ENCODE peak calls at places on chromosomes 2 and 18, in five cellular contexts. One of them, this sample, is unnamed. For H3K27me3, the result is how much of the 10 kb centered on the place peaks cover.

GRCh38 chr2:86520153-86520552 is 43.1 kb downstream of the CHMP3 start:
- DNase-seq in astrocyte: no peak
- DNase-seq in right lobe of liver: no peak
- DNase-seq in naive thymus-derived CD4-positive, alpha-beta T cell: no peak
- DNase-seq in IMR-90: no peak
- DNase-seq in this sample: no peak

GRCh38 chr2:37215255-37215654 is 16.1 kb downstream of the CEBPZ start:
- DNase-seq in right lobe of liver: no peak
- DNase-seq in naive thymus-derived CD4-positive, alpha-beta T cell: no peak
- DNase-seq in astrocyte: no peak
- DNase-seq in IMR-90: no peak
- DNase-seq in this sample: no peak

GRCh38 chr2:62000538-62000937 is 95.1 kb downstream of the COMMD1 start:
- DNase-seq in right lobe of liver: no peak
- DNase-seq in astrocyte: no peak
- DNase-seq in IMR-90: no peak
- DNase-seq in naive thymus-derived CD4-positive, alpha-beta T cell: no peak
- DNase-seq in this sample: no peak

GRCh38 chr2:25339121-25339738 is 2.5 kb downstream of the DNMT3A start:
- DNase-seq in naive thymus-derived CD4-positive, alpha-beta T cell: no peak
- DNase-seq in astrocyte: no peak
- DNase-seq in IMR-90: no peak
- DNase-seq in right lobe of liver: no peak
- DNase-seq in this sample: no peak

GRCh38 chr2:44168684-44169154 is at the start of gene PPM1B:
- DNase-seq in naive thymus-derived CD4-positive, alpha-beta T cell: peak
- DNase-seq in right lobe of liver: peak
- DNase-seq in IMR-90: no peak
- DNase-seq in astrocyte: no peak
- DNase-seq in this sample: no peak

GRCh38 chr18:42087876-42088275 is 132.8 kb downstream of the PIK3C3 start:
- DNase-seq in IMR-90: no peak
- DNase-seq in astrocyte: no peak
- DNase-seq in naive thymus-derived CD4-positive, alpha-beta T cell: no peak
- DNase-seq in right lobe of liver: no peak
- DNase-seq in this sample: no peak

GRCh38 chr2:197838036-197838435 is 33.6 kb downstream of the PLCL1 start:
- DNase-seq in IMR-90: peak
- DNase-seq in naive thymus-derived CD4-positive, alpha-beta T cell: peak
- DNase-seq in astrocyte: peak
- DNase-seq in right lobe of liver: no peak
- DNase-seq in this sample: no peak

GRCh38 chr2:2698182-2699116 is 367.4 kb upstream of the MYT1L start:
- DNase-seq in astrocyte: no peak
- DNase-seq in naive thymus-derived CD4-positive, alpha-beta T cell: peak
- DNase-seq in right lobe of liver: no peak
- DNase-seq in IMR-90: no peak
- DNase-seq in this sample: no peak

GRCh38 chr2:128724547-128724946 is 405.9 kb upstream of the HS6ST1 start:
- DNase-seq in astrocyte: no peak
- DNase-seq in naive thymus-derived CD4-positive, alpha-beta T cell: no peak
- DNase-seq in IMR-90: no peak
- DNase-seq in right lobe of liver: no peak
- DNase-seq in this sample: no peak

GRCh38 chr18:79781331-79781941 is 16.3 kb upstream of the KCNG2 start:
- DNase-seq in astrocyte: no peak
- DNase-seq in IMR-90: no peak
- DNase-seq in right lobe of liver: no peak
- DNase-seq in naive thymus-derived CD4-positive, alpha-beta T cell: no peak
- DNase-seq in this sample: peak

GRCh38 chr2:232518844-232519243 is 1.3 kb upstream of the PRSS56 start:
- DNase-seq in naive thymus-derived CD4-positive, alpha-beta T cell: no peak
- DNase-seq in right lobe of liver: no peak
- DNase-seq in IMR-90: no peak
- DNase-seq in astrocyte: no peak
- DNase-seq in this sample: no peak

GRCh38 chr2:232513389-232513788 is 6.8 kb upstream of the PRSS56 start:
- DNase-seq in IMR-90: no peak
- DNase-seq in right lobe of liver: no peak
- DNase-seq in naive thymus-derived CD4-positive, alpha-beta T cell: no peak
- DNase-seq in astrocyte: no peak
- DNase-seq in this sample: no peak

GRCh38 chr2:232512557-232512956 is 7.6 kb upstream of the PRSS56 start:
- DNase-seq in naive thymus-derived CD4-positive, alpha-beta T cell: no peak
- DNase-seq in IMR-90: no peak
- DNase-seq in right lobe of liver: no peak
- DNase-seq in astrocyte: no peak
- DNase-seq in this sample: no peak

GRCh38 chr2:232516556-232516955 is 3.6 kb upstream of the PRSS56 start:
- DNase-seq in right lobe of liver: no peak
- DNase-seq in astrocyte: no peak
- DNase-seq in IMR-90: no peak
- DNase-seq in naive thymus-derived CD4-positive, alpha-beta T cell: no peak
- DNase-seq in this sample: no peak

GRCh38 chr2:232515599-232515998 is 4.6 kb upstream of the PRSS56 start:
- DNase-seq in astrocyte: no peak
- DNase-seq in IMR-90: no peak
- DNase-seq in right lobe of liver: no peak
- DNase-seq in naive thymus-derived CD4-positive, alpha-beta T cell: no peak
- DNase-seq in this sample: no peak
- H3K27me3 ChIP-seq in astrocyte: under half
- H3K27me3 ChIP-seq in IMR-90: half or more
- H3K27me3 ChIP-seq in right lobe of liver: under half
- H3K27me3 ChIP-seq in naive thymus-derived CD4-positive, alpha-beta T cell: under half
- H3K27me3 ChIP-seq in this sample: under half

DNA sequence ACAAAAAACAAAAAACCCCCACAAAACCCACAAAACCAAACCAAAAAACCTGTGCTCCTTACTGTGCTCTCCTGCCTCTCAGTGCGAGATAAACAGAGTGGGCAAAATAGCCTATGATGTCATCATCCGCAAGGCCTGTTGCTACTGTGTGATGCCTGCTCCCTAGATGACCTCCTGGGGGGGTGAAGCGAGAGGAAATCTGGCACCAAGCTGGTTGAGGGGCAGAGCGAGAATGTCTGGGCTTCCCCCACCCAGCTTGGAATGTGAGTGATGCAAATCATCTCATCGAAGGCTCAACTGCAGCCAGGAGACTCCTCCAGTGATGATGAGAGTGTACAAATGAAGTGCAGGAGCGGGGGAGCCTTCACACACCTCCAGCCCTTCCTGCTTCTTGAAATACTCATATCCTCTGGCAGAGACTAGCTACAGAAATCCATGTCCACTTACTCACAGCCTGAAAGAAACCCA is 57.7 kb upstream of the MAP4K3 start:
- DNase-seq in astrocyte: peak
- DNase-seq in naive thymus-derived CD4-positive, alpha-beta T cell: no peak
- DNase-seq in right lobe of liver: no peak
- DNase-seq in IMR-90: peak
- DNase-seq in this sample: no peak
- H3K27me3 ChIP-seq in astrocyte: under half
- H3K27me3 ChIP-seq in naive thymus-derived CD4-positive, alpha-beta T cell: under half
- H3K27me3 ChIP-seq in right lobe of liver: under half
- H3K27me3 ChIP-seq in IMR-90: under half
- H3K27me3 ChIP-seq in this sample: under half

DNA sequence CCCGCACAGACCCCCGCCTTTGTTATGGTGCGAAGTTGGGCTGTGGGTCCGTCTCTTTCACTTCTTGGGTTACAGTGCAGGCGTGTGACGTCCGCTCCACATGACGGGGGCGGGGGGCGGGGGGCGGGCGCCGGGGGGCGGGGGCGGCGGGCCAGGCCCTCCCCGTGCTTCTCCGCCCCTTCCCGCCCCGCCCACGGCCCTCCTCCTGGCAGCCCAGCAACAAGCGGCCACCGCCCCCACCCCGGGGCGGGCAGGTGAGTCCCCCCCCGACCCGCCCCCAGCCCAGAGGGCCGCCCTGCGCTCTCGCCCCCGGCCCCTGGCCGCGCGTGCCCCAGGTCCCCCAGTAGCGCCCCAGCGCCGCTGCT is 3.6 kb downstream of the ZNF516 start:
- DNase-seq in astrocyte: peak
- DNase-seq in IMR-90: peak
- DNase-seq in right lobe of liver: peak
- DNase-seq in naive thymus-derived CD4-positive, alpha-beta T cell: peak
- DNase-seq in this sample: peak
- H3K27me3 ChIP-seq in astrocyte: under half
- H3K27me3 ChIP-seq in IMR-90: under half
- H3K27me3 ChIP-seq in right lobe of liver: under half
- H3K27me3 ChIP-seq in naive thymus-derived CD4-positive, alpha-beta T cell: under half
- H3K27me3 ChIP-seq in this sample: under half

GRCh38 chr2:174326880-174327558 is 7.7 kb upstream of the SP9 start:
- DNase-seq in IMR-90: no peak
- DNase-seq in right lobe of liver: no peak
- DNase-seq in naive thymus-derived CD4-positive, alpha-beta T cell: no peak
- DNase-seq in astrocyte: no peak
- DNase-seq in this sample: no peak
- H3K27me3 ChIP-seq in IMR-90: half or more
- H3K27me3 ChIP-seq in right lobe of liver: under half
- H3K27me3 ChIP-seq in naive thymus-derived CD4-positive, alpha-beta T cell: half or more
- H3K27me3 ChIP-seq in astrocyte: half or more
- H3K27me3 ChIP-seq in this sample: half or more

GRCh38 chr2:46471-47345 is at the start of gene FAM110C:
- DNase-seq in IMR-90: no peak
- DNase-seq in right lobe of liver: peak
- DNase-seq in naive thymus-derived CD4-positive, alpha-beta T cell: peak
- DNase-seq in astrocyte: peak
- DNase-seq in this sample: peak

GRCh38 chr2:47346-48218 is 1.3 kb upstream of the FAM110C start:
- DNase-seq in IMR-90: no peak
- DNase-seq in naive thymus-derived CD4-positive, alpha-beta T cell: no peak
- DNase-seq in astrocyte: no peak
- DNase-seq in right lobe of liver: no peak
- DNase-seq in this sample: no peak

GRCh38 chr2:45342-46130 is 769 bp downstream of the FAM110C start:
- DNase-seq in naive thymus-derived CD4-positive, alpha-beta T cell: no peak
- DNase-seq in right lobe of liver: no peak
- DNase-seq in IMR-90: no peak
- DNase-seq in astrocyte: no peak
- DNase-seq in this sample: no peak

GRCh38 chr2:44748-45341 is 1.5 kb downstream of the FAM110C start:
- DNase-seq in right lobe of liver: peak
- DNase-seq in astrocyte: no peak
- DNase-seq in IMR-90: no peak
- DNase-seq in naive thymus-derived CD4-positive, alpha-beta T cell: no peak
- DNase-seq in this sample: peak

DNA sequence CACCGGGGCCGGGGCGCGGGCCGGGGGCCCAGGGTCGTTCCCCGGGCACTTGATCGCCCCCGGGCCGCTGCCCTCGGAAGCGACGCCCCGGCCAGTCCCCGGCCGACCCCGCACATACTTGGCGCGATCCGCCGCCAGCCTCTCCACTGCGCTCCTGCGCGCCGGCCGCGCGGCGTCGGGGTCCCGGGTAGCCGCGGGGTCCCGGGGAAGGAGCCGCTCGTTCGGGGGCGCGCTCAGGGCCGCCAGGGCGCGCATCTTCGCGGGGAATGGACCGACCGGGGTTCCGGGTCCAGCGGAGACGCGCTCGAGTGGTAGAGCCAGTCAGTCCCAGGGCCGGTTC is 204 bp downstream of the FAM110C start:
- DNase-seq in astrocyte: no peak
- DNase-seq in IMR-90: no peak
- DNase-seq in right lobe of liver: no peak
- DNase-seq in naive thymus-derived CD4-positive, alpha-beta T cell: no peak
- DNase-seq in this sample: no peak
- H3K27me3 ChIP-seq in astrocyte: under half
- H3K27me3 ChIP-seq in IMR-90: under half
- H3K27me3 ChIP-seq in right lobe of liver: under half
- H3K27me3 ChIP-seq in naive thymus-derived CD4-positive, alpha-beta T cell: under half
- H3K27me3 ChIP-seq in this sample: under half

GRCh38 chr2:98807221-98807620 is 76.3 kb upstream of the MGAT4A start:
- DNase-seq in IMR-90: no peak
- DNase-seq in astrocyte: no peak
- DNase-seq in right lobe of liver: no peak
- DNase-seq in naive thymus-derived CD4-positive, alpha-beta T cell: peak
- DNase-seq in this sample: no peak
- H3K27me3 ChIP-seq in IMR-90: under half
- H3K27me3 ChIP-seq in astrocyte: under half
- H3K27me3 ChIP-seq in right lobe of liver: under half
- H3K27me3 ChIP-seq in naive thymus-derived CD4-positive, alpha-beta T cell: under half
- H3K27me3 ChIP-seq in this sample: under half

GRCh38 chr2:172089633-172090032 is 4.3 kb downstream of the DLX1 start:
- DNase-seq in astrocyte: no peak
- DNase-seq in naive thymus-derived CD4-positive, alpha-beta T cell: no peak
- DNase-seq in IMR-90: no peak
- DNase-seq in right lobe of liver: no peak
- DNase-seq in this sample: no peak
- H3K27me3 ChIP-seq in astrocyte: half or more
- H3K27me3 ChIP-seq in naive thymus-derived CD4-positive, alpha-beta T cell: half or more
- H3K27me3 ChIP-seq in IMR-90: half or more
- H3K27me3 ChIP-seq in right lobe of liver: under half
- H3K27me3 ChIP-seq in this sample: half or more

GRCh38 chr2:156892449-156893335 is 364.8 kb upstream of the GALNT5 start:
- DNase-seq in astrocyte: peak
- DNase-seq in right lobe of liver: no peak
- DNase-seq in IMR-90: peak
- DNase-seq in naive thymus-derived CD4-positive, alpha-beta T cell: no peak
- DNase-seq in this sample: no peak
- H3K27me3 ChIP-seq in astrocyte: under half
- H3K27me3 ChIP-seq in right lobe of liver: under half
- H3K27me3 ChIP-seq in IMR-90: under half
- H3K27me3 ChIP-seq in naive thymus-derived CD4-positive, alpha-beta T cell: under half
- H3K27me3 ChIP-seq in this sample: under half